ENCODE peak calls at places on chromosomes 5 and 9, in eight cellular contexts. Q is activated CD4-positive, alpha-beta memory T cell treated with anti-CD3 and anti-CD28 coated beads, Interleukin-2, amount 10 ng/mL, durations not matched to agents 7 days and 5 days; I is RCC 7860; F is foreskin fibroblast; O is activated CD4-positive, alpha-beta T cell treated with anti-CD3 and anti-CD28 coated beads for 36 hours; L is ACHN; N is stimulated activated naive CD8-positive, alpha-beta T cell treated with anti-CD3 and anti-CD28 coated beads, Interleukin-15, amount 100 ng/mL, for 72 hours; K is right cardiac atrium. G is an unnamed sample.

GRCh38 chr9:22446589-22446949 is at the start of gene DMRTA1:
- DNase-seq in O (peak; percentile 17), Q (no peak), L (peak; percentile 84), K (peak; percentile 94), F (peak; percentile 35), I (peak; percentile 48), N (no peak), G (peak; percentile 50)

GRCh38 chr9:99433555-99433954 is 211.5 kb downstream of the SEC61B start:
- DNase-seq in F (peak; percentile 94), K (peak; percentile 39), N (peak; percentile 66), Q (peak; percentile 78), L (peak; percentile 77), I (peak; percentile 80), O (peak; percentile 79), G (no peak)

GRCh38 chr9:132411091-132411508 is 1.1 kb downstream of the CFAP77 start:
- DNase-seq in L (no peak), O (peak; percentile 86), I (no peak), Q (peak; percentile 78), K (peak; percentile 72), F (peak; percentile 9), N (peak; percentile 72), G (peak; percentile 68)

GRCh38 chr5:50958852-50959457 is 292.5 kb downstream of the PARP8 start:
- DNase-seq in O (peak; percentile 32), Q (no peak), F (no peak), N (no peak), K (no peak), L (peak; percentile 45), I (no peak), G (peak; percentile 76)

GRCh38 chr5:173643964-173644363 is 27.5 kb upstream of the BOD1 start:
- DNase-seq in K (no peak), N (no peak), L (no peak), I (no peak), F (no peak), O (peak; percentile 27), Q (no peak), G (peak; percentile 75)

GRCh38 chr5:30387974-30388632 is 805.4 kb upstream of the CDH6 start:
- DNase-seq in O (no peak), K (no peak), Q (no peak), I (no peak), N (no peak), L (no peak), F (no peak), G (no peak)

GRCh38 chr5:14895301-14895700 is 23.7 kb upstream of the ANKH start:
- DNase-seq in O (no peak), N (no peak), I (no peak), Q (no peak), K (no peak), L (no peak), F (no peak), G (no peak)

GRCh38 chr9:99466787-99467186 is 244.7 kb downstream of the SEC61B start:
- DNase-seq in Q (no peak), N (no peak), O (no peak), L (no peak), F (no peak), I (no peak), K (no peak), G (no peak)

GRCh38 chr5:18792145-18792544 is 1157.9 kb downstream of the TAF11L14 start:
- DNase-seq in O (no peak), K (no peak), N (no peak), Q (no peak), F (no peak), I (peak; percentile 97), L (no peak), G (peak; percentile 100)

GRCh38 chr5:160357861-160358411 is 12.5 kb downstream of the C1QTNF2 start:
- DNase-seq in L (no peak), Q (no peak), N (no peak), F (no peak), O (no peak), K (peak; percentile 78), I (no peak), G (no peak)

GRCh38 chr5:134577022-134577795 is 51.7 kb downstream of the JADE2 start:
- DNase-seq in Q (no peak), I (peak; percentile 77), O (no peak), K (no peak), L (peak; percentile 74), F (peak; percentile 76), N (no peak), G (no peak)

GRCh38 chr9:112271466-112272098 is 61.8 kb downstream of the PTBP3 start:
- DNase-seq in L (no peak), K (no peak), I (peak; percentile 25), O (no peak), F (no peak), N (no peak), Q (no peak), G (peak; percentile 27)

G was measured in NCI-H748 treated with DMSO at 0.1 percent for 48 hours.